ENCODE peak calls at places on chromosomes 12 and 14, in five cellular contexts. One of them, this sample, is unnamed.

GRCh38 chr12:10331642-10332239 is 24.1 kb downstream of the KLRD1 start:
- DNase-seq in uterus: no peak
- DNase-seq in sigmoid colon: no peak
- DNase-seq in choroid plexus epithelial cell: peak
- DNase-seq in body of pancreas: no peak
- DNase-seq in this sample: peak

GRCh38 chr12:112938751-112939150 is 477 bp downstream of the OAS3 start:
- DNase-seq in uterus: no peak
- DNase-seq in sigmoid colon: no peak
- DNase-seq in choroid plexus epithelial cell: peak
- DNase-seq in body of pancreas: no peak
- DNase-seq in this sample: no peak

GRCh38 chr12:68798880-68799229 is 9.1 kb upstream of the MDM2 start:
- DNase-seq in uterus: no peak
- DNase-seq in sigmoid colon: no peak
- DNase-seq in choroid plexus epithelial cell: no peak
- DNase-seq in body of pancreas: no peak
- DNase-seq in this sample: no peak

GRCh38 chr14:34324363-34324795 is 137.7 kb downstream of the SPTSSA start:
- DNase-seq in uterus: no peak
- DNase-seq in sigmoid colon: no peak
- DNase-seq in choroid plexus epithelial cell: peak
- DNase-seq in body of pancreas: peak
- DNase-seq in this sample: peak

GRCh38 chr14:70281938-70282337 is 77.5 kb downstream of the COX16 start:
- DNase-seq in uterus: no peak
- DNase-seq in sigmoid colon: no peak
- DNase-seq in choroid plexus epithelial cell: no peak
- DNase-seq in body of pancreas: no peak
- DNase-seq in this sample: no peak

GRCh38 chr12:65630555-65630954 is 193.7 kb upstream of the HMGA2 start:
- DNase-seq in uterus: no peak
- DNase-seq in sigmoid colon: no peak
- DNase-seq in choroid plexus epithelial cell: no peak
- DNase-seq in body of pancreas: no peak
- DNase-seq in this sample: no peak

GRCh38 chr14:78319826-78320635 is 149.9 kb downstream of the NRXN3 start:
- DNase-seq in uterus: no peak
- DNase-seq in sigmoid colon: no peak
- DNase-seq in choroid plexus epithelial cell: no peak
- DNase-seq in body of pancreas: no peak
- DNase-seq in this sample: peak

GRCh38 chr12:6772331-6772695 is at the start of gene LAG3:
- DNase-seq in uterus: peak
- DNase-seq in sigmoid colon: no peak
- DNase-seq in choroid plexus epithelial cell: no peak
- DNase-seq in body of pancreas: no peak
- DNase-seq in this sample: no peak

GRCh38 chr14:27587103-27587502 is 989.3 kb upstream of the NOVA1 start:
- DNase-seq in uterus: no peak
- DNase-seq in sigmoid colon: no peak
- DNase-seq in choroid plexus epithelial cell: no peak
- DNase-seq in body of pancreas: no peak
- DNase-seq in this sample: no peak

DNA sequence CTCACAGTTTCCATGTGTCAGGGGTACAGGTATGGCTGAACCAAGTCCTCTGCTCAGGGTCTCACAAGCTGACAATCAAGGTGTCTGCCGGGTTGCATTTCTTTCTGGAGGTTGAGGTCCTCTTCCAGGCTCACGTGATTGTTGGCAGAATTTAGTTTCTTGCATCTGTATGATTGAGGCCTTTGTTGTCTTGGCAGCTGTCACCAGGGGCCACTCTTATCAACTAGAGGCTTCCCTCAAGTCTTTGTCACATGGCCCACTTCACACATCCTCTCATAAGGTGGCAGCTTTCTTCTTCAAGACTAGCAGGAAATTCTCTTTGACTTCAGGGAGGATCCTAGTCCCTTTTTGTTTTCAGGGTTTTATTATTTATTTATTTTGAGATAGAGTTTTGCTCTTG is 46.0 kb upstream of the FOS start:
- DNase-seq in uterus: no peak
- DNase-seq in sigmoid colon: no peak
- DNase-seq in choroid plexus epithelial cell: no peak
- DNase-seq in body of pancreas: no peak
- DNase-seq in this sample: no peak
- TF ChIP-seq CTCF in uterus: no peak
- TF ChIP-seq CTCF in sigmoid colon: no peak
- TF ChIP-seq CTCF in choroid plexus epithelial cell: no peak
- TF ChIP-seq CTCF in body of pancreas: no peak
- TF ChIP-seq CTCF in this sample: no peak

GRCh38 chr14:26276757-26277156 is 321.1 kb downstream of the NOVA1 start:
- DNase-seq in uterus: no peak
- DNase-seq in sigmoid colon: no peak
- DNase-seq in choroid plexus epithelial cell: peak
- DNase-seq in body of pancreas: no peak
- DNase-seq in this sample: peak
- TF ChIP-seq CTCF in uterus: no peak
- TF ChIP-seq CTCF in sigmoid colon: no peak
- TF ChIP-seq CTCF in choroid plexus epithelial cell: peak
- TF ChIP-seq CTCF in body of pancreas: no peak
- TF ChIP-seq CTCF in this sample: peak

DNA sequence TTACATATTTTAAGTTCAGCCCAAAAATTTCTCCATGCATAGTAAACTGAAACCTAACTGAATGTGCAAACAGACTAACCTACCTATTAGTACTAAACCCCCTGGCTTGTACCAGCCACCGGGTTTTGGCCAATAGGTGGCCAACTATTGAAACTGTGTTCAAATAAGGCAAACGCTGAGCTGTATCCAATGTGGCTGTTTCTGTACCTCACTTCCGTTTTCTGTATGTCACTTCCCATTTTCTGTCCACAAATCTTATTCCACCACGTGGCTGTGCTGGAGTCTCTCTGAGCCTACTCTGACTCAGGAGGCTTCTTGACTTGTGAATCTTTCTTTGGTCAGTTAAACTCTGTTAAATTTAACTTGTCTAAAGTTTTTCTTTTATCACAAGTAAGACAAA is 6.0 kb upstream of the FBXO34 start:
- DNase-seq in uterus: no peak
- DNase-seq in sigmoid colon: no peak
- DNase-seq in choroid plexus epithelial cell: no peak
- DNase-seq in body of pancreas: no peak
- DNase-seq in this sample: no peak
- TF ChIP-seq CTCF in uterus: no peak
- TF ChIP-seq CTCF in sigmoid colon: no peak
- TF ChIP-seq CTCF in choroid plexus epithelial cell: no peak
- TF ChIP-seq CTCF in body of pancreas: no peak
- TF ChIP-seq CTCF in this sample: no peak

GRCh38 chr14:74906923-74907620 is 16.0 kb downstream of the RPS6KL1 start:
- DNase-seq in uterus: no peak
- DNase-seq in sigmoid colon: no peak
- DNase-seq in choroid plexus epithelial cell: no peak
- DNase-seq in body of pancreas: no peak
- DNase-seq in this sample: no peak
- TF ChIP-seq CTCF in uterus: no peak
- TF ChIP-seq CTCF in sigmoid colon: no peak
- TF ChIP-seq CTCF in choroid plexus epithelial cell: peak
- TF ChIP-seq CTCF in body of pancreas: peak
- TF ChIP-seq CTCF in this sample: no peak